ENCODE peak calls at places on chromosomes 11 and 22, in six cellular contexts. N is pancreas, E is kidney epithelial cell, K is PC-9, V is colonic mucosa, R is HCT116. X is an unnamed sample.
A peak's percentile ranks its signal among the peaks of the same experiment; 100 is the strongest.

GRCh38 chr11:20563871-20564270 is 35.5 kb upstream of the SLC6A5 start:
- DNase-seq in N (no peak), R (no peak), V (no peak), K (no peak), E (no peak), X (no peak)

GRCh38 chr11:538431-539051 is 1.2 kb downstream of the LRRC56 start:
- DNase-seq in N (peak; percentile 58), E (no peak), K (no peak), R (no peak), V (no peak), X (no peak)

GRCh38 chr11:105219670-105220069 is 80.1 kb upstream of the CARD18 start:
- DNase-seq in K (no peak), V (no peak), R (no peak), N (no peak), E (no peak), X (no peak)

GRCh38 chr11:59000007-59000406 is 60.7 kb downstream of the GLYATL1 start:
- DNase-seq in R (no peak), E (no peak), N (no peak), V (no peak), K (no peak), X (no peak)

GRCh38 chr22:40345271-40345670 is 1.0 kb upstream of the ADSL start:
- DNase-seq in R (no peak), V (no peak), K (peak; percentile 70), N (no peak), E (no peak), X (no peak)

GRCh38 chr22:26259510-26259909 is 90.2 kb downstream of the SEZ6L start:
- DNase-seq in K (no peak), R (peak; percentile 0), V (no peak), E (peak; percentile 9), N (no peak), X (peak; percentile 1)

GRCh38 chr11:110199184-110199981 is 97.0 kb downstream of the RDX start:
- DNase-seq in V (no peak), E (no peak), K (peak; percentile 54), N (no peak), R (no peak), X (no peak)

GRCh38 chr11:5348516-5349194 is 2.7 kb upstream of the OR51B6 start:
- DNase-seq in R (no peak), K (no peak), N (no peak), E (no peak), V (no peak), X (no peak)

GRCh38 chr22:31972180-31972579 is 27.8 kb downstream of the YWHAH start:
- DNase-seq in E (no peak), R (no peak), N (peak; percentile 65), K (no peak), V (no peak), X (no peak)

GRCh38 chr11:95074806-95075563 is 8.3 kb downstream of the SRSF8 start:
- DNase-seq in N (no peak), E (no peak), V (peak; percentile 85), R (no peak), K (peak; percentile 62), X (peak; percentile 92)

GRCh38 chr11:113862430-113862829 is 12.9 kb downstream of the USP28 start:
- DNase-seq in V (no peak), E (no peak), N (no peak), K (no peak), R (no peak), X (no peak)

GRCh38 chr11:26137651-26138050 is 194.3 kb upstream of the ANO3 start:
- DNase-seq in N (no peak), E (no peak), V (no peak), K (no peak), R (no peak), X (no peak)

GRCh38 chr22:26585104-26585790 is 4.7 kb downstream of the TPST2 start:
- DNase-seq in N (no peak), R (no peak), K (peak; percentile 50), V (no peak), E (peak; percentile 35), X (no peak)

DNA sequence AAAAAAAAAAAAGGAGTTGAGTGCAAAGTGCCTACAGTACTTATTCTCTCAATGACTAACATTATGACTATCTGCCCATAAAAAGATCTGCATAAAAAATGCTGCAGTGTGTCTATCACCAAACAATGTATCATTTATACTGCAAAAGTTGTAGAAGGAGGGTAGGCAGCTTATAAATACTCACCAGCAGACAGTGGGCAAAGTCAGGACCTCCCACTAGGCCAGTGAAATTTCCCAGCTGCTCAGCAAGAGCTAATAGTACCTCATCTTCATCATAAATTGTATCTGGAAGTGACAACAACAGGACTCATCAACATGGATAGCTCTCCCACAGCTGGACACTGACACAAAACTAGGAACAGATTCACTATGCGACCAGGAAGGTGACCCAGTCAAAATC is 1.6 kb downstream of the PPP2R1B start:
- DNase-seq in V (no peak), E (no peak), R (no peak), K (no peak), N (no peak), X (no peak)
- H3K4me3 ChIP-seq in V (peak overlapping the region; percentile 96), E (peak overlapping the region; percentile 81), R (no peak overlapping the region), K (peak overlapping the region; percentile 66), N (peak overlapping the region; percentile 79), X (peak overlapping the region; percentile 90)

DNA sequence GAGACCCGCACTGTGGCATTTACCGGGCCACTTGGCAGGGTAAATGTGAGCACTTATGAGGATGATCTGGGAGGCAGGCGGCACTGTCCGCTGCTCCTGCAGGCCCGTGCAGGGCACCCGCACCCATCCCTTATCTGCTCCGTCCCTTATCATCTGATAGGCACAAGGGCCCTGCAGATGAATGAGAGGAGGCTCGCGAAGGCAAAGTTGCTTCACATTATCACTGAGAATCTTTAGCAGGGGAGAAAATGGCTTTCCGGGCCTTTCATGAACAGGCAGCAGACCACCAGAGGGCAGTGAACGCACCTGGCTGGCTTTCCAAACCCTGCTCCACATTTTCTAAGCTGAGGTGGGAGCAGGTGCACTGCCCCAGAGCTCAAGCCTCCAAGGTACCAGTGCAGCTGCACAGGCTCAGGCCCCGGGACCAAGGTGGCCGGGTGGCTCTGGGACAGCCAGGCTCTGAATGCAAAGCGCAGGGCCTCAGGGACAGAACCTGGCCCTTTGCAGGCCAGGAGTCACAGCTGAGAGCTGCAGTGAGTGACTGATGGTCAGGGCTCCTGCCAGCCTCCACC is 165.6 kb downstream of the SHANK2 start:
- DNase-seq in R (no peak), N (no peak), K (no peak), E (no peak), V (peak; percentile 33), X (no peak)
- TF ChIP-seq CTCF in R (peak; percentile 72), N (peak; percentile 9), K (peak; percentile 73), E (peak; percentile 82), V (no peak), X (peak; percentile 70)

GRCh38 chr22:24592846-24593809 is at the start of gene LRRC75B:
- DNase-seq in K (peak; percentile 52), R (peak; percentile 47), N (peak; percentile 93), E (no peak), V (peak; percentile 96), X (peak; percentile 57)
- H3K4me3 ChIP-seq in K (peak within 1 kb of the TSS; percentile 61), R (peak within 1 kb of the TSS; percentile 68), N (peak within 1 kb of the TSS; percentile 60), E (peak within 1 kb of the TSS; percentile 54), V (peak within 1 kb of the TSS; percentile 56), X (peak within 1 kb of the TSS; percentile 60)

DNA sequence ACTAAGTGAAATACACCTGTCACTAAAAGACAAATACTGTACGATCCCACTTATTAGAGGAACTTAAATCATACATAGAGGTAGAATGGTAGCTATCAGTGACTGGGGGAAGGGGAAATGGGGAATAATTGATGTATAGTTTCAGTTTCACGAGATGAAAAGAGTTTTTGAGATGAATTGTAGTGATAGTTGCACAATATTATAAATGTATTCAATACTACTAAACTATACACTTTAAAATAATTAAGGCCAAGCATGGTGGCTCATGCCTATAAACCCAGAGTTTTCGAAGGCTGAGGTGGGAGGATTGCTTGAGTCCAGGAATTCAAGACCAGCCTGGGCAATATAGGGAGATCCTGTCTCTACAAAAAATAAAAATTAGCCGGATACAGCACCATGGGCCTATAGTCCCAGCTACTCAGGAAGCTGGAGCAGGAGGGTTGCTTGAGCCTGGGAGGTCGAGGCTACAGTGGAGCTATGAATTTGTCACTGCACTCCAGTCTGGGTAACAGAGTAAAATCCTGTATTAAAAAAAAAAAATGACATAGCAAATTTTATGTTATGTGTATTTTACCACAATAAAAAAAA is 40.4 kb downstream of the SERPIND1 start:
- DNase-seq in K (no peak), R (no peak), E (no peak), N (no peak), V (no peak), X (no peak)
- TF ChIP-seq CTCF in K (no peak), R (no peak), E (no peak), N (no peak), V (no peak), X (no peak)

DNA sequence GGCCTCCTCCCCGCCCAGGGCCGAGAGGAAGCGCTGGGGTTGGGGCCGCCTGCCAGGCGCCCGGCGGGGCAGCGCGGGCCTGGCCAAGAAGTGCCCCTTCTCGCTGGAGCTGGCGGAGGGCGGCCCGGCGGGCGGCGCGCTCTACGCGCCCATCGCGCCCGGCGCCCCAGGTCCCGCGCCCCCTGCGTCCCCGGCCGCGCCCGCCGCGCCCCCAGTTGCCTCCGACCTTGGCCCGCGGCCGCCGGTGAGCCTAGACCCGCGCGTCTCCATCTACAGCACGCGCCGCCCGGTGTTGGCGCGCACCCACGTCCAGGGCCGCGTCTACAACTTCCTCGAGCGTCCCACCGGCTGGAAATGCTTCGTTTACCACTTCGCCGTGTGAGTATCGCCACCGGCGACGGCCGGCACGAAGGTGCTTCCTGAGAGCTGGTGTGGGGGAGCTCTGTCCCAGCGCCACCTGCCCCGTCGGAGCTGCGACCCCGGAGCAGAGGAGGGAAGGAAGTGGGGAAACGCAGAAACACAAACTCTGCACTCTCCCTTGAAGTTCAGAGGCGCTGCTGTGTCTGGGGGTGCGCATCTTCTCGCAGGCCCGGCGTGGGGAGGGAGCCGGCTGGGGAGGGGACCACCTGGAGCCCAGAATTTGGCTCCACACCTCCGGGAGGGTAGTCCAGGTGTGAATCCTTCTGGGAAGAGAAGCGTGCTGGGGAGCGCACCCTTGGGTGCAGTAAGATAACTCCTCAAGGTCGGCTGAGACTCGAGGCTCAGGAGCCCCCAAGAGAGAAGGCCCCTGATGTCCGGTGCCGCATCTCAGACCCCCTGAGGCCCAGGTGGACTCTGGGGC is 519 bp downstream of the KCNQ1 start:
- DNase-seq in N (peak; percentile 81), V (peak; percentile 36), R (no peak), E (no peak), K (no peak), X (no peak)
- H3K4me3 ChIP-seq in N (peak overlapping the region; percentile 62), V (peak overlapping the region; percentile 49), R (peak overlapping the region; percentile 64), E (peak overlapping the region; percentile 8), K (no peak overlapping the region), X (peak overlapping the region; percentile 44)

GRCh38 chr22:37202001-37202555 is 10.2 kb downstream of the SSTR3 start:
- DNase-seq in E (no peak), R (no peak), K (no peak), V (no peak), N (no peak), X (no peak)
- TF ChIP-seq CTCF in E (no peak), R (no peak), K (no peak), V (no peak), N (no peak), X (no peak)

DNA sequence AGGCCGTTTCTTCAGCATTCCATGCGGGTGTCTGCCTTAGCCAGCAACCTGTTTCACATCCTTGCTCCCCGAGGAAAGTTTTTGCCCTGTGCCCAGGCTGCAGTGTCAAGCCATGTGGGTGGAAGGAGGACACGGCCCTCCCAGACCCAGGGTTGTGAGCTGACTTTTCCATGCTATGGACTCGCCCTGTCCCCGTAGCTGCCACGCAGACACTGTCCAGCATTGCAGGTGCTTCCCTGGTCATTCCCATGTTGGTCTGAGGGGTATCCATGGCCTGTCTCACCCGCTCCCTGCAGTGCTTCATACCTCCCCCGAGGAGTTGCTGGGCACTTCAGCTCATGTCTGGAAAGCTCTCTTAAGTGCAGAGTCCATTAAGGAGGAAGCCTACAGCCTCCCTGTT is 2.9 kb downstream of the DAGLA start:
- DNase-seq in V (no peak), N (no peak), K (no peak), E (no peak), R (no peak), X (no peak)
- H3K4me3 ChIP-seq in V (no peak overlapping the region), N (peak overlapping the region; percentile 61), K (no peak overlapping the region), E (no peak overlapping the region), R (no peak overlapping the region), X (no peak overlapping the region)

X was measured in LNCaP clone FGC.